ENCODE peak calls at places on chromosomes 3 and 15, in nine cellular contexts. D is neural progenitor cell, K is GM23248, F is GM23338, M is SK-N-SH, X is PC-3, R is HCT116, G is MM.1S, V is OCI-LY7. J is an unnamed sample. For H4K20me1, the result is how much of the 10 kb centered on the place peaks cover.

GRCh38 chr15:65051266-65051665 is 6.1 kb downstream of the SLC51B start:
- DNase-seq in D (no peak), K (no peak), F (no peak), M (no peak), X (no peak), R (no peak), G (no peak), V (no peak), J (no peak)

GRCh38 chr15:70047386-70048195 is 50.1 kb downstream of the TLE3 start:
- DNase-seq in D (no peak), K (peak), F (no peak), M (no peak), X (no peak), R (no peak), G (no peak), V (no peak), J (no peak)

GRCh38 chr15:86690566-86690965 is 610.9 kb downstream of the AGBL1 start:
- DNase-seq in D (peak), K (no peak), F (peak), M (no peak), X (peak), R (no peak), G (peak), V (no peak), J (peak)

GRCh38 chr3:138971766-138972320 is 24.8 kb downstream of the FOXL2NB start:
- DNase-seq in D (no peak), K (no peak), F (no peak), M (no peak), X (no peak), R (no peak), G (no peak), V (no peak), J (no peak)

GRCh38 chr3:66822059-66823009 is 175.8 kb upstream of the KBTBD8 start:
- DNase-seq in D (peak), K (peak), F (peak), M (peak), X (peak), R (peak), G (peak), V (peak), J (peak)

GRCh38 chr15:38905634-38906033 is 341.0 kb upstream of the RASGRP1 start:
- DNase-seq in D (no peak), K (peak), F (no peak), M (no peak), X (no peak), R (no peak), G (no peak), V (no peak), J (no peak)

GRCh38 chr3:5806192-5806591 is 618.7 kb downstream of the EDEM1 start:
- DNase-seq in D (peak), K (no peak), F (no peak), M (no peak), X (peak), R (no peak), G (no peak), V (peak), J (peak)

GRCh38 chr3:31533169-31533870 is 595 bp downstream of the STT3B start:
- DNase-seq in D (peak), K (peak), F (peak), M (peak), X (peak), R (no peak), G (peak), V (peak), J (peak)

GRCh38 chr15:85284497-85284896 is 95.9 kb upstream of the AKAP13 start:
- DNase-seq in D (no peak), K (no peak), F (no peak), M (no peak), X (no peak), R (no peak), G (peak), V (peak), J (no peak)

GRCh38 chr3:64382171-64382570 is 156.9 kb upstream of the PRICKLE2 start:
- DNase-seq in D (no peak), K (no peak), F (no peak), M (no peak), X (peak), R (no peak), G (no peak), V (no peak), J (no peak)

GRCh38 chr3:144273611-144274010 is 302.0 kb downstream of the DIPK2A start:
- DNase-seq in D (no peak), K (peak), F (no peak), M (no peak), X (no peak), R (no peak), G (no peak), V (no peak), J (peak)

GRCh38 chr3:192887047-192887446 is 30.6 kb downstream of the MB21D2 start:
- DNase-seq in D (no peak), K (no peak), F (no peak), M (no peak), X (peak), R (peak), G (no peak), V (no peak), J (peak)

GRCh38 chr3:188528390-188528789 is 374.4 kb downstream of the LPP start:
- DNase-seq in D (no peak), K (no peak), F (no peak), M (no peak), X (peak), R (no peak), G (no peak), V (no peak), J (no peak)

GRCh38 chr15:58306591-58307312 is 125.0 kb upstream of the LIPC start:
- DNase-seq in D (peak), K (peak), F (no peak), M (peak), X (no peak), R (no peak), G (no peak), V (no peak), J (no peak)

GRCh38 chr3:99413504-99413903 is 224.9 kb upstream of the COL8A1 start:
- DNase-seq in D (no peak), K (peak), F (no peak), M (no peak), X (peak), R (no peak), G (no peak), V (no peak), J (no peak)
- H3K4me3 ChIP-seq in D (no peak), K (no peak), F (no peak), M (no peak), X (no peak), R (no peak), G (no peak), V (no peak), J (no peak)

GRCh38 chr3:129312671-129313414 is 34.2 kb downstream of the HMCES start:
- DNase-seq in D (no peak), K (no peak), F (no peak), M (no peak), X (no peak), R (no peak), G (peak), V (peak), J (no peak)
- TF ChIP-seq EZH2phosphoT487 in D (no peak), K (no peak), F (no peak), M (no peak), X (no peak), R (no peak), G (no peak), V (no peak), J (no peak)

GRCh38 chr3:141895731-141896130 is 19.3 kb downstream of the ATP1B3 start:
- DNase-seq in D (no peak), K (peak), F (no peak), M (no peak), X (no peak), R (no peak), G (no peak), V (no peak), J (no peak)
- H4K20me1 ChIP-seq in D (under half), K (under half), F (under half), M (under half), X (under half), R (under half), G (under half), V (under half), J (under half)

GRCh38 chr15:88257311-88257901 is 867 bp upstream of the NTRK3 start:
- DNase-seq in D (peak), K (peak), F (peak), M (peak), X (no peak), R (no peak), G (peak), V (peak), J (peak)
- H3K4me3 ChIP-seq in D (peak), K (peak), F (peak), M (peak), X (no peak), R (no peak), G (peak), V (peak), J (peak)

J was measured in hepatocyte.